ENCODE peak calls at places on chromosomes 2 and 18, in nine cellular contexts. C, Y, W, A, K, S, G, H and Q are unnamed samples.
A peak's percentile ranks its signal among the peaks of the same experiment; 100 is the strongest.

GRCh38 chr2:191255756-191256312 is 10.6 kb downstream of the MYO1B start:
- DNase-seq in C (no peak), Y (no peak), W (no peak), A (no peak), K (no peak), S (no peak), G (no peak), H (no peak), Q (no peak)

GRCh38 chr2:150081775-150082517 is 405.5 kb downstream of the RND3 start:
- DNase-seq in C (peak; percentile 80), Y (no peak), W (no peak), A (no peak), K (no peak), S (no peak), G (no peak), H (no peak), Q (no peak)

GRCh38 chr2:27075219-27075871 is 3.1 kb upstream of the EMILIN1 start:
- DNase-seq in C (peak; percentile 23), Y (no peak), W (no peak), A (peak; percentile 66), K (no peak), S (no peak), G (peak; percentile 88), H (peak; percentile 66), Q (no peak)

GRCh38 chr2:235577404-235578330 is 83.8 kb downstream of the AGAP1 start:
- DNase-seq in C (peak; percentile 71), Y (no peak), W (no peak), A (peak; percentile 51), K (no peak), S (no peak), G (no peak), H (no peak), Q (no peak)

GRCh38 chr18:10537765-10538164 is 11.9 kb downstream of the NAPG start:
- DNase-seq in C (no peak), Y (no peak), W (no peak), A (no peak), K (no peak), S (no peak), G (no peak), H (no peak), Q (no peak)

GRCh38 chr2:234970467-234970866 is 18.6 kb downstream of the SH3BP4 start:
- DNase-seq in C (peak; percentile 63), Y (no peak), W (peak; percentile 70), A (no peak), K (no peak), S (no peak), G (no peak), H (peak; percentile 88), Q (no peak)

GRCh38 chr2:200380833-200381542 is 74.5 kb downstream of the SPATS2L start:
- DNase-seq in C (peak; percentile 70), Y (no peak), W (peak; percentile 65), A (no peak), K (no peak), S (no peak), G (no peak), H (peak; percentile 74), Q (no peak)

GRCh38 chr2:128233790-128234395 is 84.8 kb downstream of the HS6ST1 start:
- DNase-seq in C (no peak), Y (no peak), W (no peak), A (no peak), K (no peak), S (no peak), G (no peak), H (no peak), Q (no peak)

GRCh38 chr2:105894327-105894944 is 149.7 kb downstream of the NCK2 start:
- DNase-seq in C (no peak), Y (peak; percentile 62), W (no peak), A (no peak), K (no peak), S (no peak), G (no peak), H (no peak), Q (no peak)

GRCh38 chr2:105895995-105896764 is 151.5 kb downstream of the NCK2 start:
- DNase-seq in C (no peak), Y (peak; percentile 38), W (no peak), A (no peak), K (no peak), S (no peak), G (no peak), H (no peak), Q (no peak)

GRCh38 chr2:105890856-105891255 is 146.1 kb downstream of the NCK2 start:
- DNase-seq in C (no peak), Y (peak; percentile 61), W (no peak), A (no peak), K (no peak), S (no peak), G (no peak), H (no peak), Q (no peak)

GRCh38 chr2:105893011-105893995 is 148.6 kb downstream of the NCK2 start:
- DNase-seq in C (peak; percentile 74), Y (peak; percentile 57), W (no peak), A (no peak), K (no peak), S (no peak), G (no peak), H (no peak), Q (no peak)

DNA sequence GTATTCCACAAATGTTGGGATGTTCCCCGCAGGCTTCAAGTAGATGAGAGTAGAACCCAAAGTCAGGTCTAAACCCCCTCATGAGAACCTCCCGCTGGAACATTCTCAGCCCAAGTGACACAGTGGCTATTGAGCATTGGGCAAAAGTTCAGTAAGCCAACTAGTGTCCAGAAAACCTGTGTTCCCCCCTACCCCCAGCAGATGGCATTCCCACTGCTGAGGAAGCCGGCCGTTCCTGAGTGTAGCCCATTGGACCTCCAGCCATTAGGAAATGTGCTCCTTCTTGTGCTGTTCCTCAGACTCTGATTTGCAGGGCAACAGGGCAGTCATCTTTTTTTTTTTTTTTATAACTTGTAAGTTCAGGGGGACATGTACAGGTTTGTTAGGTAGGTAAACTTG is 152.1 kb downstream of the NCK2 start:
- DNase-seq in C (no peak), Y (peak; percentile 40), W (no peak), A (no peak), K (no peak), S (no peak), G (no peak), H (no peak), Q (no peak)
- TF ChIP-seq CTCF in C (no peak), Y (no peak), W (no peak), A (peak; percentile 29), K (peak; percentile 8), S (no peak), G (no peak), H (no peak), Q (no peak)

DNA sequence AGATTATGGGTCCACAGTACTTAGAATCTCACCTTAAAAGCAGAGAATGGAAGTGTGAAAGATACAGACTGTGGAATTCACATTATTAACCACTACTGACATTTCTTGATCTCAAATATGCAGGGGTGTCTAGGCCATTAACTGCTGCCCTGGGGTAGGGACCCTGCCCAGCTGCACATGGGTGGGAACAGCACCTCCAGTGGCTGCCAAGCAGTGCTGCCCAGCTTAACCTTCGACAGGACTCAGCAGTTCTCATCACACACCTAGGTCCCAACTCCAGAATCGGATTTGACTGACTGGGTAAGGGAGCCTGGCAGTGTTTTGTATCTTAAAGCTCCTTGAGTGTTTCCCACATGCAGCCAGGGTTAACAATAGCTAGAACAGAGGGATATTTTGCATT is 14.9 kb downstream of the ERFE start:
- DNase-seq in C (no peak), Y (no peak), W (no peak), A (no peak), K (no peak), S (no peak), G (no peak), H (no peak), Q (no peak)
- TF ChIP-seq CTCF in C (no peak), Y (no peak), W (no peak), A (no peak), K (peak; percentile 50), S (no peak), G (no peak), H (peak; percentile 29), Q (no peak)

DNA sequence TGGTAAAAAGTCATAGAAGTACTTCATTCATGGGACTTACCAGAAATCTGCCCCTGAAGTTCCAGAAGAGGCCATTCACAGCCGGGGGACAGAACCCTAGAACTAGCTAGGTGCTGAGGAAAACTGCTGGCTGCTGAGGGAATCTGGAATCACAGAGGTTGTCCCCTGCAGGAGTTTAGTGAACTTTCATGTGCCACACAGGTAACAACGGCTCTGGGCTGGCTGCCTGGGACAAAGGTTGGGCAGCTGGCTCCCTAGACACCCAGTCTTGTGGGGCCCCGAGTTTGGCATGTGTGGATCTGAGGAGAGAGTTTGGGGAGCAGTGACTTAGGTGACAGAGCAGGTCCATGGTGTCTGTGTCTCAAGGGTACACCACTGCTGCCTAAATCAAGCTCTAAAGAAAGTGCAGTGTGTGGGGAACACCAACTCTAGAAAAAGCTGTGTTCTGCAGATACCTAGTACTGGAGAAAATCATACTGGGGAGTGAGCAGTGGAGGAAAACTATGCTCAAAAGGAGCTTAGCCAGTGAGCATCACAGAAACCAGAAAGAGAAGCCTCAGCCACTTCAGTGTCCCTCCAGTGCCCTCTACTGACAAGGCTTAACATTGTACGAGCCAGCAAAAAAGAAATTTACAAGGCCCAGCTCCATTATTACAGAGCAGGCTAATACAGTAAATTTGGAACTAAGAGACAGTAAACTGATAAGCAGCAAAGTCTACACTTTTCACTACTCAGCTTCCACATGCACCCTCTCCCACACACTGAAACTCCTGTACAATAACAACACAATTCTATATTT is 15.2 kb downstream of the GALNT3 start:
- DNase-seq in C (peak; percentile 30), Y (no peak), W (no peak), A (no peak), K (no peak), S (no peak), G (peak; percentile 21), H (no peak), Q (no peak)
- TF ChIP-seq CTCF in C (peak; percentile 11), Y (no peak), W (no peak), A (no peak), K (peak; percentile 36), S (peak; percentile 50), G (peak; percentile 19), H (peak; percentile 22), Q (peak; percentile 25)

GRCh38 chr2:119216994-119217393 is 6.6 kb upstream of the STEAP3 start:
- DNase-seq in C (no peak), Y (no peak), W (no peak), A (no peak), K (peak; percentile 41), S (no peak), G (no peak), H (no peak), Q (no peak)

GRCh38 chr2:119219873-119220272 is 3.8 kb upstream of the STEAP3 start:
- DNase-seq in C (peak; percentile 41), Y (no peak), W (no peak), A (no peak), K (no peak), S (no peak), G (no peak), H (no peak), Q (no peak)

GRCh38 chr2:119220720-119221301 is 2.8 kb upstream of the STEAP3 start:
- DNase-seq in C (no peak), Y (no peak), W (no peak), A (no peak), K (no peak), S (no peak), G (no peak), H (peak; percentile 69), Q (no peak)

GRCh38 chr2:119221609-119222008 is 2.0 kb upstream of the STEAP3 start:
- DNase-seq in C (no peak), Y (no peak), W (no peak), A (no peak), K (no peak), S (no peak), G (no peak), H (no peak), Q (no peak)

DNA sequence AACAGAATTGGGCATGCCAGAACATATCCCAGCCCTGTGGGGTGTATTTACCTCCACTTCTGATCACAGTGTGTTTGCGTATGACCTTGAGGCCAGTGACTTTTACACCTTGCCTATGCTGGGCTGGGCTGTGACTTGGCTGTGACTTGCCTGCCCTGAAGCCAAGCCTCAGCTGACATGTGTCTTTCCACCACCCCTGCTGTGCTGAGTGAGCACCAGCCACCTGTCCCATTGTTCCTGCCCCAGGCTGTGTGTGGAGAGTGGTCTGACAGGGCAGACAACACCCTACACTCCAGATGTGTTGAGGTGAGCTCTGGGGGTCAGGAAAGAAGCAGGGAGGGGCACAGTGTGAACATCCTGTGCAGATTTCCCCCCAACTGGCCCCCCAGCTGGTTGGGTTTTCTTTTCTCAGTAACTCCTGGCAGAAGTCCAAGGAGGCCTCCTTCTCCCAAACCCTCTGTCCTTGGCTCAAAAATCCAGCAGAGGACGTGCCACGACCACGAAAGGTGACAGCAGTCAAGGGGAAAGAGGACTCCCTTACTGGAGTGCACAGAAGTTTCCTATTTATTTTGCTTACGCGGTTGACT is 5.1 kb upstream of the STEAP3 start:
- DNase-seq in C (peak; percentile 80), Y (no peak), W (peak; percentile 35), A (no peak), K (peak; percentile 53), S (peak; percentile 40), G (peak; percentile 63), H (peak; percentile 94), Q (no peak)
- TF ChIP-seq CTCF in C (peak; percentile 53), Y (no peak), W (no peak), A (peak; percentile 65), K (peak; percentile 87), S (peak; percentile 45), G (peak; percentile 12), H (peak; percentile 64), Q (peak; percentile 39)